ENCODE peak calls at places on chromosomes 4 and X, in five cellular contexts. E is NT2/D1, A is H1, L is HepG2, Z is GM12878. O is an unnamed sample.

GRCh38 chr4:70632028-70632427 is 3.5 kb downstream of the ENAM start:
- DNase-seq in E (no peak), A (no peak), L (no peak), Z (no peak), O (no peak)

GRCh38 chr4:122309988-122310626 is 68.7 kb upstream of the ADAD1 start:
- DNase-seq in E (no peak), A (no peak), L (peak), Z (no peak), O (no peak)

GRCh38 chr4:1310031-1310795 is 20.5 kb downstream of the MAEA start:
- DNase-seq in E (no peak), A (no peak), L (no peak), Z (no peak), O (no peak)

GRCh38 chrX:32267796-32268195 is 943.6 kb downstream of the DMD start:
- DNase-seq in E (no peak), A (no peak), L (no peak), Z (no peak), O (no peak)

GRCh38 chrX:113422323-113422722 is 581.7 kb upstream of the AMOT start:
- DNase-seq in E (no peak), A (no peak), L (no peak), Z (no peak), O (no peak)

GRCh38 chrX:76064825-76065224 is 108.0 kb upstream of the PBDC1 start:
- DNase-seq in E (no peak), A (no peak), L (no peak), Z (no peak), O (no peak)

GRCh38 chrX:20177093-20177492 is 35.5 kb upstream of the EIF1AX start:
- DNase-seq in E (no peak), A (no peak), L (no peak), Z (no peak), O (no peak)

GRCh38 chrX:41250867-41251266 is 83.1 kb upstream of the DDX3X start:
- DNase-seq in E (no peak), A (no peak), L (no peak), Z (no peak), O (no peak)

GRCh38 chr4:85722401-85722800 is 247.5 kb downstream of the ARHGAP24 start:
- DNase-seq in E (no peak), A (no peak), L (no peak), Z (no peak), O (no peak)

GRCh38 chrX:138849521-138849920 is 138.0 kb upstream of the FGF13 start:
- DNase-seq in E (no peak), A (no peak), L (no peak), Z (no peak), O (no peak)

GRCh38 chr4:147984065-147984777 is 252.3 kb downstream of the ARHGAP10 start:
- DNase-seq in E (peak), A (peak), L (peak), Z (no peak), O (peak)

GRCh38 chrX:130626521-130626920 is 224.7 kb downstream of the RBMX2 start:
- DNase-seq in E (no peak), A (no peak), L (no peak), Z (no peak), O (no peak)

GRCh38 chr4:152780267-152780811 is 585 bp downstream of the ARFIP1 start:
- DNase-seq in E (no peak), A (no peak), L (peak), Z (no peak), O (peak)

GRCh38 chr4:139700568-139700967 is 34.9 kb downstream of the MGST2 start:
- DNase-seq in E (no peak), A (no peak), L (no peak), Z (no peak), O (no peak)

GRCh38 chrX:45445745-45446412 is 245.2 kb upstream of the DIPK2B start:
- DNase-seq in E (no peak), A (no peak), L (no peak), Z (no peak), O (no peak)

GRCh38 chr4:172772781-172773180 is 395.8 kb upstream of the GALNT7 start:
- DNase-seq in E (no peak), A (no peak), L (no peak), Z (no peak), O (no peak)

GRCh38 chr4:116499-116898 is 7.8 kb upstream of the ZNF718 start:
- DNase-seq in E (no peak), A (no peak), L (no peak), Z (no peak), O (no peak)

GRCh38 chr4:184596617-184597185 is 52.5 kb downstream of the CASP3 start:
- DNase-seq in E (no peak), A (no peak), L (peak), Z (no peak), O (no peak)

GRCh38 chrX:47564438-47565085 is 3.6 kb downstream of the ARAF start:
- DNase-seq in E (no peak), A (no peak), L (no peak), Z (no peak), O (no peak)

GRCh38 chr4:113411496-113411938 is 350.0 kb downstream of the CAMK2D start:
- DNase-seq in E (no peak), A (no peak), L (peak), Z (no peak), O (no peak)

GRCh38 chr4:21476753-21477152 is 471.8 kb downstream of the KCNIP4 start:
- DNase-seq in E (peak), A (peak), L (peak), Z (no peak), O (no peak)

GRCh38 chr4:109294006-109294405 is 8.5 kb downstream of the COL25A1 start:
- DNase-seq in E (no peak), A (no peak), L (peak), Z (no peak), O (peak)

GRCh38 chr4:77697860-77698599 is 92.4 kb downstream of the CXCL13 start:
- DNase-seq in E (peak), A (no peak), L (peak), Z (no peak), O (peak)

GRCh38 chr4:74794341-74794801 is at the start of gene BTC:
- DNase-seq in E (no peak), A (peak), L (peak), Z (no peak), O (no peak)

GRCh38 chr4:31141141-31141811 is 421.1 kb downstream of the PCDH7 start:
- DNase-seq in E (no peak), A (no peak), L (no peak), Z (no peak), O (no peak)

GRCh38 chr4:167897116-167897515 is 195.2 kb upstream of the ANXA10 start:
- DNase-seq in E (no peak), A (no peak), L (peak), Z (no peak), O (no peak)
- TF ChIP-seq SUZ12 in E (no peak), A (no peak), L (no peak), Z (no peak), O (no peak)

DNA sequence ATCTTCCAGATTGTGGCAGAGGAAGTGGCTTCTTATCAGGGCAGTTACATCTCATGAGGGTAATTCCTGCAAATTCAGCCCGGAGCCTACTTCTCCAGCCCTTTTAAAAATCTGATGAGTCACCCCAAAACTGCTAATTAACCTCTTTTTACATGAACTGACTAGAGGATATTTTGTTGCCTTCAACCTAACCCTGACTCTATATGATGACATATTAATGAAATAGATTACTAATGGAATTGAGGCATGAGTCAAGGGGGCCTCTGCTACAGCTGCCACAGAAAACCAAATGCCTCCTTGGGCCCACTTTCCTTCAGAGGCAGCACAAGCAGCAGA is 72.5 kb downstream of the QRFPR start:
- DNase-seq in E (no peak), A (no peak), L (no peak), Z (no peak), O (no peak)
- TF ChIP-seq SUZ12 in E (no peak), A (no peak), L (no peak), Z (no peak), O (no peak)

DNA sequence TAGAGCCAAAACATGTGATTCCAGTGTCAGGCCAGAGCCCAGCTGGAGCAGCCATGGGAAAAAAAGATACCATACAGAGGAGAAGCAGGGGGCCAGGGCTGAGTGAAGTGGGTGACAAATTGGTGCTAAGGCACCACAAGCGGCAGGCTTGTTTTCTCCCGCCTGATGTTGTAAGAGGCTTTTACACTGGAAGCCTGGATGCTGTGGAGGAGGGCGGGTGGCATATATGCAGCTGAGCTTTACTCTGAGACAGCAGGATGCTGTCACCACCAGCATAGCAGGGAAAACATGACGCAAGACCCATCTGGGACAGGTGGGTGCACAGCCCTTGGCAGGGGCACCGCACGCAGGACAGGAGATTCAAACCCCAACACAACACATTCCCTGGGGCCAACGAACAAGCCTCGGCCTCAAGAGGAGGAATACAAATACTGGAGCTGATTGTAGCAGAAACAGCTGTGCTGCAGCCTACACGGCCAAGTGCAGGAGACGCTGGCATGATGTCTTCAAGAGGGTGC is 91.9 kb downstream of the TSPAN5 start:
- DNase-seq in E (no peak), A (no peak), L (no peak), Z (no peak), O (no peak)
- TF ChIP-seq SUZ12 in E (no peak), A (no peak), L (no peak), Z (no peak), O (no peak)

DNA sequence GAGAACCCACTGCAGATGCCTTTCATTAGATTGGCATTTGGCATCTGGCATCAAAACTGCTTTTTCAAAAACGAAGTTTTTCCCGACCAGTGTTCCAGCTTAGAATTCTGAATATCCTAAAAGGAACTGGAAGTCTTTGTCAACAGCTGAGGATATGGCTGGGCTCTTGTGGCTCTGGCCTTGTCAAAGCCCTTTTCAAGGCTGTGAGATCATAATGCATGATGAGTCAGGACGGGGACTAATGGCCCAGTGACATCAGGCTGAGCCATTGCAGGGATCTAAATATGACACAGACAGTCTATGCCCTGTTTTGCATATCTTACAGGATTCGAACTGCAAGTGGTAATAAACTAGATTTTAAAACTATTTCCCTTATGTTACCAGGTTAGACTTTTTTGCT is 306.4 kb downstream of the PTTG2 start:
- DNase-seq in E (no peak), A (no peak), L (peak), Z (no peak), O (no peak)
- TF ChIP-seq SUZ12 in E (no peak), A (no peak), L (no peak), Z (no peak), O (no peak)

GRCh38 chr4:55444822-55445221 is 49.1 kb downstream of the TMEM165 start:
- DNase-seq in E (no peak), A (no peak), L (peak), Z (no peak), O (peak)
- TF ChIP-seq SUZ12 in E (no peak), A (no peak), L (no peak), Z (no peak), O (no peak)

GRCh38 chrX:132730726-132731125 is 227.7 kb downstream of the HS6ST2 start:
- DNase-seq in E (no peak), A (no peak), L (no peak), Z (no peak), O (no peak)
- TF ChIP-seq SUZ12 in E (no peak), A (no peak), L (no peak), Z (no peak), O (no peak)

GRCh38 chr4:107930821-107931774 is at the start of gene CYP2U1:
- DNase-seq in E (peak), A (peak), L (peak), Z (no peak), O (peak)
- TF ChIP-seq SUZ12 in E (no peak), A (peak), L (no peak), Z (no peak), O (no peak)

DNA sequence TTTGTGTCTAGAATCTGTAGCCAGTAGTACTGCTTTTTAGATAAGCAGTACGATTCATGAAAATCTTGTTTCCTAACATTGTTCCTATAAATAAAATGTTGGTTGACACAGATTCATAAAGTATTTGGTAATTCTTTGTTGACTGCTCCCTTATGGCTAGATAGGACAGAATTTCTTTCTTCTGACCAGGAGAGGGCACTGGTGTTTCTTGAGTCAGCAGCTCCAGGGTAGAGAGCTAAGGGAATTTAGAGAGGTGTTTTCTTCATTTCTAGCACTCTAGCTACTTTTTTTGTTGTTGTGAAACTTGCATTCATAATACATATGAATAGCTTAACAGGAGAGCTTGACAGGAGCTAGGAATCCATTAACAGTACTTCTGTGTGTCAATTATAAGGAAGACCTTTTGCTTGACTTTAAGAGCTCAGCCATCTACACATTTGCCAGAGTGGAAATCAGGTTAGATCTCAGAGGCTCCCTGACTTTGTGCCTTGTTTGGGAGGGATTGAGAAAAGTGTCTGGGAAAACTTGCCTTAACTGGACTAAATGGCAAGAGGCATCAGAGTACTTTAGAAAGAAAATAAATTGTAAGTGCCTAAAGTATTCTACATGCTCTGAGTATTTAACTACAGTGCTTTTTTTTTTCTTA is 756.1 kb downstream of the SH3BGRL start:
- DNase-seq in E (peak), A (no peak), L (no peak), Z (no peak), O (peak)
- TF ChIP-seq SUZ12 in E (no peak), A (no peak), L (no peak), Z (no peak), O (no peak)

O was measured in HEK293T.